ENCODE peak calls at places on chromosomes 13 and 19, in seven cellular contexts. Y is AG04450, C is bronchial epithelial cell, V is endothelial cell, I is HCT116, M is NCI-H748 treated with DMSO at 0.1 percent for 48 hours, K is NCI-H1105. B is an unnamed sample.

GRCh38 chr13:45538382-45538781 is 73.6 kb downstream of the COG3 start:
- DNase-seq in V (no peak), I (peak; percentile 7), C (no peak), K (no peak), M (no peak), Y (no peak), B (no peak)

GRCh38 chr19:28582807-28583206 is 630.1 kb downstream of the UQCRFS1 start:
- DNase-seq in C (no peak), M (no peak), V (no peak), Y (no peak), K (no peak), I (no peak), B (no peak)

GRCh38 chr13:78675112-78675511 is 16.2 kb upstream of the OBI1 start:
- DNase-seq in M (no peak), Y (no peak), I (no peak), C (no peak), K (no peak), V (no peak), B (no peak)

GRCh38 chr19:41351339-41352245 is 2.1 kb downstream of the TGFB1 start:
- DNase-seq in M (no peak), V (peak; percentile 63), C (peak; percentile 55), K (no peak), Y (no peak), I (no peak), B (no peak)

GRCh38 chr13:45700971-45701900 is 884 bp upstream of the CBY2 start:
- DNase-seq in K (no peak), C (no peak), Y (no peak), M (no peak), I (no peak), V (no peak), B (no peak)

GRCh38 chr13:23876265-23876664 is 12.9 kb downstream of the MIPEP start:
- DNase-seq in Y (no peak), K (no peak), I (no peak), C (no peak), M (no peak), V (no peak), B (no peak)

GRCh38 chr19:36418287-36419001 is at the start of gene ZFP82:
- DNase-seq in C (peak; percentile 37), V (peak; percentile 89), M (peak; percentile 41), I (no peak), K (peak; percentile 77), Y (peak; percentile 27), B (peak; percentile 35)

GRCh38 chr13:30884543-30884942 is 21.5 kb upstream of the MEDAG start:
- DNase-seq in M (peak; percentile 59), Y (no peak), V (no peak), C (no peak), K (no peak), I (no peak), B (no peak)

GRCh38 chr19:10086032-10086903 is at the start of gene SHFL:
- DNase-seq in I (no peak), M (peak; percentile 9), V (peak; percentile 44), C (peak; percentile 33), K (no peak), Y (no peak), B (no peak)

GRCh38 chr19:49064768-49065611 is at the start of gene NTF4:
- DNase-seq in I (no peak), M (no peak), K (no peak), Y (no peak), C (peak; percentile 47), V (peak; percentile 54), B (no peak)

GRCh38 chr19:1232652-1233360 is 5.0 kb downstream of the CBARP start:
- DNase-seq in C (peak; percentile 54), I (no peak), V (no peak), M (no peak), K (no peak), Y (no peak), B (no peak)

GRCh38 chr13:113338451-113338850 is 25.5 kb downstream of the GRTP1 start:
- DNase-seq in V (no peak), M (no peak), C (no peak), I (no peak), K (no peak), Y (no peak), B (no peak)

GRCh38 chr13:108594153-108594552 is 35.3 kb upstream of the MYO16 start:
- DNase-seq in I (no peak), Y (no peak), V (no peak), C (no peak), M (no peak), K (peak; percentile 6), B (peak; percentile 32)

GRCh38 chr13:28750187-28751045 is 31.6 kb upstream of the SLC46A3 start:
- DNase-seq in C (peak; percentile 66), K (no peak), V (no peak), M (no peak), I (no peak), Y (no peak), B (no peak)